ENCODE peak calls at places on chromosomes 12 and 14, in five cellular contexts. D is astrocyte, M is colonic mucosa, A is mesendoderm, N is tibial nerve. L is an unnamed sample. For H3K27me3 and H3K36me3, the result is how much of the 10 kb centered on the place peaks cover.

GRCh38 chr12:11856971-11857370 is 207.5 kb downstream of the ETV6 start:
- DNase-seq in D (no peak), M (no peak), A (no peak), N (no peak), L (no peak)

GRCh38 chr12:26833692-26834168 is 736 bp upstream of the ITPR2 start:
- DNase-seq in D (no peak), M (peak), A (peak), N (no peak), L (peak)

GRCh38 chr14:100148837-100149731 is 10.4 kb downstream of the DEGS2 start:
- DNase-seq in D (no peak), M (no peak), A (no peak), N (no peak), L (no peak)

GRCh38 chr12:14366211-14366762 is 805 bp downstream of the ATF7IP start:
- DNase-seq in D (peak), M (no peak), A (peak), N (no peak), L (no peak)

GRCh38 chr12:6201199-6201608 is 1.0 kb downstream of the CD9 start:
- DNase-seq in D (no peak), M (peak), A (peak), N (no peak), L (peak)

GRCh38 chr12:120905856-120906384 is 1.8 kb upstream of the SPPL3 start:
- DNase-seq in D (no peak), M (no peak), A (no peak), N (no peak), L (no peak)

GRCh38 chr14:29353473-29353872 is 574.2 kb downstream of the PRKD1 start:
- DNase-seq in D (no peak), M (no peak), A (no peak), N (no peak), L (no peak)

GRCh38 chr12:26032719-26033241 is 74.3 kb downstream of the RASSF8 start:
- DNase-seq in D (peak), M (peak), A (peak), N (no peak), L (no peak)

GRCh38 chr14:28307506-28307905 is 459.1 kb upstream of the FOXG1 start:
- DNase-seq in D (no peak), M (no peak), A (no peak), N (no peak), L (no peak)

GRCh38 chr12:80598004-80598606 is 109.3 kb upstream of the MYF6 start:
- DNase-seq in D (peak), M (no peak), A (peak), N (no peak), L (no peak)

GRCh38 chr14:77458249-77458950 is 507 bp downstream of the AHSA1 start:
- DNase-seq in D (peak), M (peak), A (peak), N (no peak), L (peak)

GRCh38 chr14:75283162-75283883 is 4.7 kb downstream of the FOS start:
- DNase-seq in D (peak), M (peak), A (peak), N (no peak), L (no peak)

GRCh38 chr12:110537605-110538409 is 35.7 kb downstream of the RAD9B start:
- DNase-seq in D (peak), M (peak), A (no peak), N (no peak), L (no peak)

GRCh38 chr12:89098390-89099102 is 253.8 kb downstream of the DUSP6 start:
- DNase-seq in D (peak), M (no peak), A (peak), N (no peak), L (peak)

GRCh38 chr12:114697246-114697716 is 13.3 kb upstream of the TBX3 start:
- DNase-seq in D (no peak), M (no peak), A (no peak), N (no peak), L (peak)
- H3K27me3 ChIP-seq in D (half or more), M (half or more), A (half or more), N (half or more), L (half or more)

DNA sequence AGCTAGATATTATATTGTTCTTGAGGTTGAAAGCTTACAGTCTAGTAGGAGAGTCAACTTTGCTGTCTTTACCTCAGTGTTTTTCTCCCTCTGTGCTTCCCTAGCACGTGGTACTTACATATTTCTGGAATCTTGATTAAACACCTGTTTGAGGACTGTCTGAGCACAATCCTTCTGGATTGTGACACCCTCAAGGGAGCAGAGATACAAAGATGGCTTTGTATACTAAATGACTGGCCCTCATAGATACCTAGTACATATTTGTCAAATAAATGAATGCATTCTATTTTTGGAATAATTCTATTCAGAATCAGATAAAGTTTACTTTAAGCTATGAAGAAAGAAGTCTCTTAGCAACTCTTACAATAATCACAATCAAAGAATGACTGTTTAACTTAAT is 113.3 kb downstream of the LRRK2 start:
- DNase-seq in D (no peak), M (no peak), A (no peak), N (no peak), L (no peak)
- H3K36me3 ChIP-seq in D (under half), M (under half), A (under half), N (under half), L (under half)

GRCh38 chr12:57753938-57754337 is 965 bp upstream of the MARCHF9 start:
- DNase-seq in D (no peak), M (no peak), A (no peak), N (no peak), L (no peak)

GRCh38 chr12:57756406-57757341 is 1.8 kb downstream of the MARCHF9 start:
- DNase-seq in D (no peak), M (peak), A (peak), N (no peak), L (peak)

GRCh38 chr12:57754411-57755193 is at the start of gene MARCHF9:
- DNase-seq in D (no peak), M (peak), A (peak), N (no peak), L (peak)

GRCh38 chr12:57755194-57755453 is 221 bp downstream of the MARCHF9 start:
- DNase-seq in D (no peak), M (no peak), A (no peak), N (no peak), L (no peak)

DNA sequence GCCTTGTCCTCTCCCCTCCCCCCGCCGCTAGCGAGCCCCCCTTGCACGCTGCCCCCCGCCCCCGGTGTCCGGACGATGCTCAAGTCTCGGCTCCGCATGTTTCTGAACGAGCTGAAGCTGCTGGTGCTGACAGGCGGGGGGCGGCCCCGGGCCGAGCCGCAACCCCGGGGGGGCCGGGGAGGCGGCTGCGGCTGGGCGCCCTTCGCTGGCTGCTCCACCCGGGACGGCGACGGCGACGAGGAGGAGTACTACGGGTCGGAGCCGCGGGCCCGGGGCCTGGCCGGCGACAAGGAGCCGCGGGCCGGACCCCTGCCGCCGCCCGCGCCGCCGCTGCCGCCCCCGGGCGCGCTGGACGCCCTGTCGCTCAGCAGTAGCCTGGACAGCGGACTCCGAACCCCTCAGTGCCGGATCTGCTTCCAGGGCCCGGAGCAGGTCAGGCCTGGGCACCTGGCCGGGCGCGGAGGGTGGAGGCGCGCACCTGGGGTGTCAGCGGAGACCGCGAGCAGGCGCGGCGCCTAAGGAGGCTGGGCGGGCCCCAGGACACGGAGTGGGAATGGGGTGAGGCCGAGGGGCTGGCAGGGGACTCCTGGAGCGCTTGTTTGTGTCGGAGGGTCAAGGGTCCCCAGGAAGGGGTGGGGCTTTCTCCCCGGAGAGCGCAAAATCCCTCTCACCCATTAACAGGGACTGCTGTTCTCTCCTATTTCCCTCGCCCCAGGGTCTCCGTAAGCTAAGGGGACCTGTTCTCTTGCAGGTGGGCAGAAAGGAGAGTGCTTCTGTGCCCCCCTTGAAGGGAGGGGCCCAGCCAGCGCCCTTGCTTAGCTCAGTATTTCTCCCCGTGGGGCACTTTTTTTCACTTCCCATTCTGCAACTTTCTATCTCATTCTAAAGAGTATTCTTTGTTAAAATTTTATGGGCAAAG is 810 bp downstream of the MARCHF9 start:
- DNase-seq in D (no peak), M (peak), A (no peak), N (no peak), L (peak)
- H3K27me3 ChIP-seq in D (under half), M (under half), A (under half), N (under half), L (half or more)

DNA sequence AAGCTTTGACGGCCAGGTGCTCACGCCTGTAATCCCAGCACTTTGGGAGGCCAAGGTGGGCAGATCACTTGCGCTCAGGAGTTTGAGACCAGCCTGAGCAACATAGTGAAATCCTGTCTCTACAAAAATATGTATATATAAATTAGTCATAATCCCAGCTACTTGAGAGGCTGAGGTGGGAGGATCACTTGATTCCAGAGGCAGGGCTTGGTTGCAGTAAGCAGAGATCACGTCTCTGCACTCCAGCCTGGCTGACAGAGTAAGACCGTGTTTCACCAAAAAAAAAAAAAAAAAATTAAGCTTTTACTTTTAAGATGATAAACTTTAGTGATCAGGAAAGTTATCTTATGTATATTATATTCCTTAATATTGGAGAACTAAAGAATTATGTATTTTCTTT is 18.0 kb upstream of the SNAPC1 start:
- DNase-seq in D (no peak), M (no peak), A (no peak), N (no peak), L (no peak)
- H3K36me3 ChIP-seq in D (half or more), M (under half), A (under half), N (under half), L (under half)

GRCh38 chr14:56810850-56811595 is 744 bp upstream of the OTX2 start:
- DNase-seq in D (no peak), M (no peak), A (peak), N (no peak), L (peak)

GRCh38 chr14:56811596-56812363 is 1.5 kb upstream of the OTX2 start:
- DNase-seq in D (no peak), M (no peak), A (no peak), N (no peak), L (peak)

GRCh38 chr14:56814468-56815074 is 4.3 kb upstream of the OTX2 start:
- DNase-seq in D (no peak), M (no peak), A (peak), N (no peak), L (peak)

GRCh38 chr14:56812364-56813103 is 2.3 kb upstream of the OTX2 start:
- DNase-seq in D (no peak), M (no peak), A (no peak), N (no peak), L (peak)

DNA sequence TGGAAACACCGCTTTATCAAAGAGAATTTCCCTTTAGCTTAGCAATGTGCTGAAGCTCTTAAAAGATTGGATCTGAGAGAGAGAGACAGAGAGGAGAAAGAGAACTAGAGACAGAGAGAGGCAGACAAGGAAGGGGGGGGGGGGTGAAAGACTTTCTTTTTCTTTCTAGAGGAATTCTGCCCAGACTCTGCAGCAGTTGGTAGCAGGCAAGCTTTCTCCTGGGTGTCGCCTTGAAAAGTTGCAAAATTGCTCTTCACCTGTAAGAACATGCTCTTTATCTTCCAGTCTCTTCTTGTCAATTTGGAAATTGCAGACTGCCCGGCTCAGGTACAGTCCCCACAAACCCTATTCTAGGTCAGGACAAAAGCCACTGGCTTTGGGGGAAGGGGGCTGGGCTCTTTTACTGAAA is 2.9 kb upstream of the OTX2 start:
- DNase-seq in D (no peak), M (no peak), A (no peak), N (no peak), L (peak)
- H3K27me3 ChIP-seq in D (half or more), M (half or more), A (under half), N (half or more), L (half or more)

GRCh38 chr12:98544741-98545140 is 29.4 kb downstream of the TMPO start:
- DNase-seq in D (peak), M (no peak), A (no peak), N (no peak), L (no peak)
- H3K36me3 ChIP-seq in D (under half), M (under half), A (under half), N (under half), L (under half)

DNA sequence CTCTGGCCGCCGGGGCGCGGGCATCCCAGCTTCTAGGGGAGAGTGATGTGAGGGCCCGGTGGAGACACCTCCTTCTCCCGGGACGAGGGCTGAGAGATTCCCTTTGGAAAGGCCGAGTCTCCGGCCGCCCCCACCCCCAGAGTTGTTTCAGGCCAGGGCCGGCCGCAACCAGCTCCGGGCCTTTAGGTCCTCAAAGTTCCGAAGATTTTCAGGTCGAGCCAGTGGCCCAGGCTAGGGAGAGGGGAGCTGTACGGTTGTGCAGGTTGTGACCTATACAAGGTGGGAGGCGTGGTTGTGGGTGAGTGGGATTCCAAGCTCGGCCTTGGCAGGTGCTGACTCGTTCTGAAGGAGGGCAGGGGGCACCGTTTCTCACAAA is 18.4 kb upstream of the ANKRD33 start:
- DNase-seq in D (no peak), M (no peak), A (no peak), N (no peak), L (no peak)
- H3K27me3 ChIP-seq in D (under half), M (under half), A (under half), N (under half), L (half or more)

GRCh38 chr12:122138616-122139015 is 35.4 kb downstream of the IL31 start:
- DNase-seq in D (no peak), M (no peak), A (no peak), N (no peak), L (no peak)
- H3K36me3 ChIP-seq in D (under half), M (under half), A (under half), N (under half), L (under half)

L was measured in H7.